ENCODE peak calls at places on chromosomes 5 and 9, in seven cellular contexts. One of them, this sample, is unnamed.

GRCh38 chr9:135926402-135927194 is 19.3 kb upstream of the CAMSAP1 start:
- DNase-seq in stimulated activated naive CD8-positive, alpha-beta T cell treated with anti-CD3 and anti-CD28 coated beads, Interleukin-15, amount 100 ng/mL, for 72 hours: peak; percentile 93
- DNase-seq in aorta: peak; percentile 84
- DNase-seq in Caco-2: no peak
- DNase-seq in KG1: peak; percentile 22
- DNase-seq in HS-5: peak; percentile 68
- DNase-seq in sciatic nerve: no peak
- DNase-seq in this sample: peak; percentile 63

GRCh38 chr5:80194470-80194869 is 61.4 kb downstream of the SERINC5 start:
- DNase-seq in Caco-2: no peak
- DNase-seq in aorta: no peak
- DNase-seq in sciatic nerve: no peak
- DNase-seq in KG1: no peak
- DNase-seq in HS-5: no peak
- DNase-seq in stimulated activated naive CD8-positive, alpha-beta T cell treated with anti-CD3 and anti-CD28 coated beads, Interleukin-15, amount 100 ng/mL, for 72 hours: peak; percentile 50
- DNase-seq in this sample: no peak

GRCh38 chr5:36777105-36777757 is 99.3 kb upstream of the NIPBL start:
- DNase-seq in KG1: no peak
- DNase-seq in aorta: no peak
- DNase-seq in HS-5: no peak
- DNase-seq in Caco-2: peak; percentile 44
- DNase-seq in sciatic nerve: no peak
- DNase-seq in stimulated activated naive CD8-positive, alpha-beta T cell treated with anti-CD3 and anti-CD28 coated beads, Interleukin-15, amount 100 ng/mL, for 72 hours: no peak
- DNase-seq in this sample: no peak

GRCh38 chr5:77316871-77317661 is 106.6 kb downstream of the PDE8B start:
- DNase-seq in stimulated activated naive CD8-positive, alpha-beta T cell treated with anti-CD3 and anti-CD28 coated beads, Interleukin-15, amount 100 ng/mL, for 72 hours: no peak
- DNase-seq in aorta: peak; percentile 61
- DNase-seq in Caco-2: no peak
- DNase-seq in sciatic nerve: no peak
- DNase-seq in KG1: no peak
- DNase-seq in HS-5: peak; percentile 11
- DNase-seq in this sample: no peak

GRCh38 chr9:125355601-125356000 is 94.0 kb downstream of the GAPVD1 start:
- DNase-seq in stimulated activated naive CD8-positive, alpha-beta T cell treated with anti-CD3 and anti-CD28 coated beads, Interleukin-15, amount 100 ng/mL, for 72 hours: no peak
- DNase-seq in sciatic nerve: no peak
- DNase-seq in Caco-2: no peak
- DNase-seq in HS-5: no peak
- DNase-seq in aorta: no peak
- DNase-seq in KG1: no peak
- DNase-seq in this sample: no peak

GRCh38 chr9:110446171-110446570 is 108.5 kb upstream of the TXNDC8 start:
- DNase-seq in stimulated activated naive CD8-positive, alpha-beta T cell treated with anti-CD3 and anti-CD28 coated beads, Interleukin-15, amount 100 ng/mL, for 72 hours: no peak
- DNase-seq in aorta: no peak
- DNase-seq in Caco-2: no peak
- DNase-seq in HS-5: no peak
- DNase-seq in KG1: no peak
- DNase-seq in sciatic nerve: no peak
- DNase-seq in this sample: no peak

GRCh38 chr5:68368686-68369359 is 153.3 kb downstream of the PIK3R1 start:
- DNase-seq in sciatic nerve: no peak
- DNase-seq in aorta: no peak
- DNase-seq in KG1: no peak
- DNase-seq in Caco-2: no peak
- DNase-seq in HS-5: no peak
- DNase-seq in stimulated activated naive CD8-positive, alpha-beta T cell treated with anti-CD3 and anti-CD28 coated beads, Interleukin-15, amount 100 ng/mL, for 72 hours: no peak
- DNase-seq in this sample: no peak

GRCh38 chr5:98643544-98643943 is 129.9 kb upstream of the RGMB start:
- DNase-seq in Caco-2: no peak
- DNase-seq in aorta: no peak
- DNase-seq in HS-5: no peak
- DNase-seq in stimulated activated naive CD8-positive, alpha-beta T cell treated with anti-CD3 and anti-CD28 coated beads, Interleukin-15, amount 100 ng/mL, for 72 hours: no peak
- DNase-seq in KG1: no peak
- DNase-seq in sciatic nerve: no peak
- DNase-seq in this sample: no peak

GRCh38 chr5:86463339-86463738 is 154.4 kb upstream of the COX7C start:
- DNase-seq in stimulated activated naive CD8-positive, alpha-beta T cell treated with anti-CD3 and anti-CD28 coated beads, Interleukin-15, amount 100 ng/mL, for 72 hours: no peak
- DNase-seq in Caco-2: no peak
- DNase-seq in sciatic nerve: no peak
- DNase-seq in HS-5: no peak
- DNase-seq in aorta: no peak
- DNase-seq in KG1: no peak
- DNase-seq in this sample: no peak

GRCh38 chr9:91734371-91734981 is 215.6 kb downstream of the ROR2 start:
- DNase-seq in Caco-2: no peak
- DNase-seq in KG1: peak; percentile 5
- DNase-seq in HS-5: no peak
- DNase-seq in aorta: peak; percentile 64
- DNase-seq in sciatic nerve: peak; percentile 83
- DNase-seq in stimulated activated naive CD8-positive, alpha-beta T cell treated with anti-CD3 and anti-CD28 coated beads, Interleukin-15, amount 100 ng/mL, for 72 hours: peak; percentile 42
- DNase-seq in this sample: peak; percentile 75

GRCh38 chr5:32942225-32942989 is 231.3 kb downstream of the NPR3 start:
- DNase-seq in aorta: no peak
- DNase-seq in KG1: peak; percentile 43
- DNase-seq in Caco-2: peak; percentile 35
- DNase-seq in HS-5: no peak
- DNase-seq in sciatic nerve: no peak
- DNase-seq in stimulated activated naive CD8-positive, alpha-beta T cell treated with anti-CD3 and anti-CD28 coated beads, Interleukin-15, amount 100 ng/mL, for 72 hours: no peak
- DNase-seq in this sample: peak; percentile 9

GRCh38 chr9:21681641-21682040 is 120.8 kb upstream of the MTAP start:
- DNase-seq in Caco-2: no peak
- DNase-seq in aorta: no peak
- DNase-seq in KG1: no peak
- DNase-seq in sciatic nerve: no peak
- DNase-seq in stimulated activated naive CD8-positive, alpha-beta T cell treated with anti-CD3 and anti-CD28 coated beads, Interleukin-15, amount 100 ng/mL, for 72 hours: no peak
- DNase-seq in HS-5: peak; percentile 85
- DNase-seq in this sample: no peak

GRCh38 chr9:133709716-133710571 is 28.2 kb downstream of the SARDH start:
- DNase-seq in HS-5: no peak
- DNase-seq in Caco-2: no peak
- DNase-seq in sciatic nerve: peak; percentile 55
- DNase-seq in aorta: peak; percentile 27
- DNase-seq in stimulated activated naive CD8-positive, alpha-beta T cell treated with anti-CD3 and anti-CD28 coated beads, Interleukin-15, amount 100 ng/mL, for 72 hours: no peak
- DNase-seq in KG1: no peak
- DNase-seq in this sample: no peak

GRCh38 chr5:150060471-150060870 is 25.9 kb downstream of the CSF1R start:
- DNase-seq in Caco-2: no peak
- DNase-seq in stimulated activated naive CD8-positive, alpha-beta T cell treated with anti-CD3 and anti-CD28 coated beads, Interleukin-15, amount 100 ng/mL, for 72 hours: no peak
- DNase-seq in HS-5: no peak
- DNase-seq in KG1: no peak
- DNase-seq in sciatic nerve: peak; percentile 44
- DNase-seq in aorta: no peak
- DNase-seq in this sample: no peak

GRCh38 chr5:143755969-143756368 is 56.0 kb upstream of the HMHB1 start:
- DNase-seq in aorta: no peak
- DNase-seq in stimulated activated naive CD8-positive, alpha-beta T cell treated with anti-CD3 and anti-CD28 coated beads, Interleukin-15, amount 100 ng/mL, for 72 hours: no peak
- DNase-seq in Caco-2: no peak
- DNase-seq in HS-5: no peak
- DNase-seq in sciatic nerve: no peak
- DNase-seq in KG1: no peak
- DNase-seq in this sample: no peak

GRCh38 chr5:137888875-137889759 is at the start of gene PKD2L2:
- DNase-seq in stimulated activated naive CD8-positive, alpha-beta T cell treated with anti-CD3 and anti-CD28 coated beads, Interleukin-15, amount 100 ng/mL, for 72 hours: peak; percentile 91
- DNase-seq in HS-5: no peak
- DNase-seq in sciatic nerve: peak; percentile 91
- DNase-seq in Caco-2: no peak
- DNase-seq in aorta: peak; percentile 92
- DNase-seq in KG1: peak; percentile 25
- DNase-seq in this sample: peak; percentile 77

GRCh38 chr5:74556631-74557595 is 83.6 kb downstream of the ENC1 start:
- DNase-seq in KG1: no peak
- DNase-seq in sciatic nerve: no peak
- DNase-seq in stimulated activated naive CD8-positive, alpha-beta T cell treated with anti-CD3 and anti-CD28 coated beads, Interleukin-15, amount 100 ng/mL, for 72 hours: no peak
- DNase-seq in aorta: no peak
- DNase-seq in HS-5: no peak
- DNase-seq in Caco-2: no peak
- DNase-seq in this sample: no peak

GRCh38 chr5:136772541-136772940 is 407.2 kb upstream of the TRPC7 start:
- DNase-seq in aorta: no peak
- DNase-seq in KG1: no peak
- DNase-seq in stimulated activated naive CD8-positive, alpha-beta T cell treated with anti-CD3 and anti-CD28 coated beads, Interleukin-15, amount 100 ng/mL, for 72 hours: no peak
- DNase-seq in HS-5: no peak
- DNase-seq in Caco-2: no peak
- DNase-seq in sciatic nerve: no peak
- DNase-seq in this sample: no peak

GRCh38 chr9:28610339-28610738 is 1037.1 kb upstream of the C9orf72 start:
- DNase-seq in aorta: no peak
- DNase-seq in stimulated activated naive CD8-positive, alpha-beta T cell treated with anti-CD3 and anti-CD28 coated beads, Interleukin-15, amount 100 ng/mL, for 72 hours: no peak
- DNase-seq in KG1: no peak
- DNase-seq in HS-5: no peak
- DNase-seq in Caco-2: no peak
- DNase-seq in sciatic nerve: no peak
- DNase-seq in this sample: no peak

GRCh38 chr9:37747271-37747753 is 6.3 kb upstream of the TRMT10B start:
- DNase-seq in KG1: peak; percentile 33
- DNase-seq in Caco-2: peak; percentile 61
- DNase-seq in HS-5: peak; percentile 36
- DNase-seq in aorta: peak; percentile 65
- DNase-seq in sciatic nerve: peak; percentile 71
- DNase-seq in stimulated activated naive CD8-positive, alpha-beta T cell treated with anti-CD3 and anti-CD28 coated beads, Interleukin-15, amount 100 ng/mL, for 72 hours: peak; percentile 64
- DNase-seq in this sample: peak; percentile 71

GRCh38 chr9:21854119-21854518 is 51.7 kb downstream of the MTAP start:
- DNase-seq in Caco-2: no peak
- DNase-seq in sciatic nerve: no peak
- DNase-seq in stimulated activated naive CD8-positive, alpha-beta T cell treated with anti-CD3 and anti-CD28 coated beads, Interleukin-15, amount 100 ng/mL, for 72 hours: no peak
- DNase-seq in aorta: no peak
- DNase-seq in HS-5: no peak
- DNase-seq in KG1: no peak
- DNase-seq in this sample: no peak

GRCh38 chr9:19922476-19923118 is 133.8 kb upstream of the SLC24A2 start:
- DNase-seq in sciatic nerve: no peak
- DNase-seq in stimulated activated naive CD8-positive, alpha-beta T cell treated with anti-CD3 and anti-CD28 coated beads, Interleukin-15, amount 100 ng/mL, for 72 hours: no peak
- DNase-seq in KG1: no peak
- DNase-seq in aorta: no peak
- DNase-seq in HS-5: peak; percentile 46
- DNase-seq in Caco-2: no peak
- DNase-seq in this sample: no peak

GRCh38 chr9:30116673-30117217 is 2267.7 kb upstream of the ACO1 start:
- DNase-seq in aorta: no peak
- DNase-seq in KG1: no peak
- DNase-seq in stimulated activated naive CD8-positive, alpha-beta T cell treated with anti-CD3 and anti-CD28 coated beads, Interleukin-15, amount 100 ng/mL, for 72 hours: no peak
- DNase-seq in Caco-2: no peak
- DNase-seq in HS-5: no peak
- DNase-seq in sciatic nerve: no peak
- DNase-seq in this sample: no peak

GRCh38 chr5:168020522-168021294 is 270.7 kb upstream of the WWC1 start:
- DNase-seq in stimulated activated naive CD8-positive, alpha-beta T cell treated with anti-CD3 and anti-CD28 coated beads, Interleukin-15, amount 100 ng/mL, for 72 hours: no peak
- DNase-seq in Caco-2: no peak
- DNase-seq in aorta: no peak
- DNase-seq in sciatic nerve: no peak
- DNase-seq in KG1: no peak
- DNase-seq in HS-5: no peak
- DNase-seq in this sample: no peak

GRCh38 chr9:122346478-122347347 is 24.1 kb upstream of the PTGS1 start:
- DNase-seq in HS-5: no peak
- DNase-seq in sciatic nerve: peak; percentile 62
- DNase-seq in stimulated activated naive CD8-positive, alpha-beta T cell treated with anti-CD3 and anti-CD28 coated beads, Interleukin-15, amount 100 ng/mL, for 72 hours: no peak
- DNase-seq in aorta: peak; percentile 69
- DNase-seq in KG1: no peak
- DNase-seq in Caco-2: no peak
- DNase-seq in this sample: peak; percentile 38

GRCh38 chr5:149605354-149605997 is 24.2 kb downstream of the ARHGEF37 start:
- DNase-seq in Caco-2: no peak
- DNase-seq in stimulated activated naive CD8-positive, alpha-beta T cell treated with anti-CD3 and anti-CD28 coated beads, Interleukin-15, amount 100 ng/mL, for 72 hours: no peak
- DNase-seq in sciatic nerve: no peak
- DNase-seq in aorta: no peak
- DNase-seq in KG1: no peak
- DNase-seq in HS-5: no peak
- DNase-seq in this sample: no peak

GRCh38 chr9:33686942-33687341 is 108.4 kb upstream of the PRSS3 start:
- DNase-seq in stimulated activated naive CD8-positive, alpha-beta T cell treated with anti-CD3 and anti-CD28 coated beads, Interleukin-15, amount 100 ng/mL, for 72 hours: no peak
- DNase-seq in sciatic nerve: no peak
- DNase-seq in HS-5: no peak
- DNase-seq in KG1: no peak
- DNase-seq in Caco-2: no peak
- DNase-seq in aorta: no peak
- DNase-seq in this sample: no peak

This sample was measured in pancreas.